ENCODE peak calls at places on chromosomes 11 and 22, in eight cellular contexts. One of them, this sample, is unnamed.

GRCh38 chr22:29773233-29773632 is 6.1 kb downstream of the UQCR10 start:
- DNase-seq in GM12891: no peak
- DNase-seq in tibial nerve: no peak
- DNase-seq in esophagus squamous epithelium: no peak
- DNase-seq in A549: peak; percentile 31
- DNase-seq in heart left ventricle: no peak
- DNase-seq in ovary: no peak
- DNase-seq in transverse colon: no peak
- DNase-seq in this sample: peak; percentile 46

GRCh38 chr11:22807391-22807790 is 22.2 kb downstream of the SVIP start:
- DNase-seq in GM12891: no peak
- DNase-seq in tibial nerve: no peak
- DNase-seq in esophagus squamous epithelium: no peak
- DNase-seq in A549: no peak
- DNase-seq in heart left ventricle: no peak
- DNase-seq in ovary: no peak
- DNase-seq in transverse colon: no peak
- DNase-seq in this sample: no peak

GRCh38 chr22:32499666-32500065 is 25.1 kb downstream of the FBXO7 start:
- DNase-seq in GM12891: no peak
- DNase-seq in tibial nerve: no peak
- DNase-seq in esophagus squamous epithelium: no peak
- DNase-seq in A549: no peak
- DNase-seq in heart left ventricle: no peak
- DNase-seq in ovary: no peak
- DNase-seq in transverse colon: no peak
- DNase-seq in this sample: no peak

GRCh38 chr11:111001986-111002616 is 243.4 kb upstream of the POU2AF2 start:
- DNase-seq in GM12891: no peak
- DNase-seq in tibial nerve: peak; percentile 30
- DNase-seq in esophagus squamous epithelium: no peak
- DNase-seq in A549: no peak
- DNase-seq in heart left ventricle: no peak
- DNase-seq in ovary: no peak
- DNase-seq in transverse colon: no peak
- DNase-seq in this sample: no peak

GRCh38 chr22:29315286-29316195 is at the start of gene RASL10A:
- DNase-seq in GM12891: peak; percentile 62
- DNase-seq in tibial nerve: no peak
- DNase-seq in esophagus squamous epithelium: no peak
- DNase-seq in A549: no peak
- DNase-seq in heart left ventricle: peak; percentile 62
- DNase-seq in ovary: no peak
- DNase-seq in transverse colon: no peak
- DNase-seq in this sample: no peak

GRCh38 chr11:57639321-57640067 is 10.2 kb downstream of the YPEL4 start:
- DNase-seq in GM12891: no peak
- DNase-seq in tibial nerve: no peak
- DNase-seq in esophagus squamous epithelium: no peak
- DNase-seq in A549: peak; percentile 27
- DNase-seq in heart left ventricle: no peak
- DNase-seq in ovary: peak; percentile 55
- DNase-seq in transverse colon: no peak
- DNase-seq in this sample: no peak

GRCh38 chr22:48477031-48477721 is 1350.5 kb downstream of the BRD1 start:
- DNase-seq in GM12891: no peak
- DNase-seq in tibial nerve: peak; percentile 22
- DNase-seq in esophagus squamous epithelium: no peak
- DNase-seq in A549: no peak
- DNase-seq in heart left ventricle: no peak
- DNase-seq in ovary: no peak
- DNase-seq in transverse colon: no peak
- DNase-seq in this sample: no peak

GRCh38 chr11:118635237-118635591 is 27.8 kb downstream of the PHLDB1 start:
- DNase-seq in GM12891: no peak
- DNase-seq in tibial nerve: no peak
- DNase-seq in esophagus squamous epithelium: no peak
- DNase-seq in A549: no peak
- DNase-seq in heart left ventricle: no peak
- DNase-seq in ovary: peak; percentile 53
- DNase-seq in transverse colon: no peak
- DNase-seq in this sample: no peak

GRCh38 chr11:94728541-94728940 is 39.6 kb upstream of the AMOTL1 start:
- DNase-seq in GM12891: no peak
- DNase-seq in tibial nerve: no peak
- DNase-seq in esophagus squamous epithelium: no peak
- DNase-seq in A549: no peak
- DNase-seq in heart left ventricle: no peak
- DNase-seq in ovary: no peak
- DNase-seq in transverse colon: no peak
- DNase-seq in this sample: no peak

GRCh38 chr22:49503321-49503720 is 324.4 kb downstream of the BRD1 start:
- DNase-seq in GM12891: no peak
- DNase-seq in tibial nerve: no peak
- DNase-seq in esophagus squamous epithelium: no peak
- DNase-seq in A549: no peak
- DNase-seq in heart left ventricle: no peak
- DNase-seq in ovary: no peak
- DNase-seq in transverse colon: no peak
- DNase-seq in this sample: no peak

GRCh38 chr11:82978422-82979099 is 77.0 kb downstream of the DDIAS start:
- DNase-seq in GM12891: no peak
- DNase-seq in tibial nerve: no peak
- DNase-seq in esophagus squamous epithelium: no peak
- DNase-seq in A549: peak; percentile 23
- DNase-seq in heart left ventricle: no peak
- DNase-seq in ovary: no peak
- DNase-seq in transverse colon: no peak
- DNase-seq in this sample: peak; percentile 33

GRCh38 chr11:379205-380094 is 10.2 kb downstream of the B4GALNT4 start:
- DNase-seq in GM12891: no peak
- DNase-seq in tibial nerve: no peak
- DNase-seq in esophagus squamous epithelium: no peak
- DNase-seq in A549: no peak
- DNase-seq in heart left ventricle: peak; percentile 46
- DNase-seq in ovary: no peak
- DNase-seq in transverse colon: no peak
- DNase-seq in this sample: no peak

GRCh38 chr11:112962854-112963367 is 1.7 kb downstream of the NCAM1 start:
- DNase-seq in GM12891: peak; percentile 5
- DNase-seq in tibial nerve: no peak
- DNase-seq in esophagus squamous epithelium: no peak
- DNase-seq in A549: no peak
- DNase-seq in heart left ventricle: peak; percentile 80
- DNase-seq in ovary: peak; percentile 73
- DNase-seq in transverse colon: peak; percentile 44
- DNase-seq in this sample: no peak
- TF ChIP-seq POLR2A in GM12891: no peak
- TF ChIP-seq POLR2A in tibial nerve: no peak
- TF ChIP-seq POLR2A in esophagus squamous epithelium: peak; percentile 21
- TF ChIP-seq POLR2A in A549: no peak
- TF ChIP-seq POLR2A in heart left ventricle: peak; percentile 26
- TF ChIP-seq POLR2A in ovary: no peak
- TF ChIP-seq POLR2A in transverse colon: no peak
- TF ChIP-seq POLR2A in this sample: no peak

DNA sequence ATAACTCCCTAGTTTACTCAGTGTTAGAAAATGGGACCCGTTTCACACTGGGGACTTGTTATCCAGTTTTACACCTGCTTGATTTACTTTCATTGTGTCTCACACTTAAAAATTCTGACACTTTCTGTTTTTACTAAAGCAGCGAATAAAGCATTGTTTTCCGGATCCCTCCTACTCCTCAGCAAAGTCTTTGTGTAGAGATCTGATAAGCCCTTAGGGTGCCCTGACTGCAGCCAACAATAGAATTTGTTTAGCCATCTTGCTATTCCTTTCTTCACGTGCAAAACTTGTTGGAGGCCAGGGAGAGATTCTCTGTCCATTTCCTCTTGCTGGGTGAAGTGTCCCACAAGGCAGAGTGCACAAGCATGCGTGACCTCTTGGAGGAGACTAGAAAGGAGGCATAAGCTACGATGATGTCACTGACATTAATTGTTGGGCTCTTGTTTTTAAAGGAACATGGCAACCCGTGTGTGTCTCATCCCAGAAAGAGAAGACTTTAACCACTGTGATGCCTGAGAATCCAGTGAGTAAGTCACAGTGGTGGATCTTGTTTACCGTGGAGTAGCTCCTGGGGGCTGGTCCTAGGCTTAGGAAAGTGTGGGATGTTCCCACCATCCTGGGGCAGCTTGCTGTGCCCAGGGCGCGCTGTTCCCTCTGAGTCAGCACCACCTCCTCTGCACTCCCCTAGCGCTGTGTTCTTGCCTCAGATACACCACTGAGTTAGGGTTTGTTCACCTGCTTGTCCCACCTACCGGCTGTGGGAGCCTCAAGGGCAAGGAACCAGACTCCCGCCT is 27.7 kb downstream of the MICAL2 start:
- DNase-seq in GM12891: no peak
- DNase-seq in tibial nerve: no peak
- DNase-seq in esophagus squamous epithelium: no peak
- DNase-seq in A549: peak; percentile 47
- DNase-seq in heart left ventricle: no peak
- DNase-seq in ovary: no peak
- DNase-seq in transverse colon: peak; percentile 12
- DNase-seq in this sample: peak; percentile 84
- TF ChIP-seq POLR2A in GM12891: no peak
- TF ChIP-seq POLR2A in tibial nerve: no peak
- TF ChIP-seq POLR2A in esophagus squamous epithelium: no peak
- TF ChIP-seq POLR2A in A549: no peak
- TF ChIP-seq POLR2A in heart left ventricle: no peak
- TF ChIP-seq POLR2A in ovary: no peak
- TF ChIP-seq POLR2A in transverse colon: no peak
- TF ChIP-seq POLR2A in this sample: no peak

DNA sequence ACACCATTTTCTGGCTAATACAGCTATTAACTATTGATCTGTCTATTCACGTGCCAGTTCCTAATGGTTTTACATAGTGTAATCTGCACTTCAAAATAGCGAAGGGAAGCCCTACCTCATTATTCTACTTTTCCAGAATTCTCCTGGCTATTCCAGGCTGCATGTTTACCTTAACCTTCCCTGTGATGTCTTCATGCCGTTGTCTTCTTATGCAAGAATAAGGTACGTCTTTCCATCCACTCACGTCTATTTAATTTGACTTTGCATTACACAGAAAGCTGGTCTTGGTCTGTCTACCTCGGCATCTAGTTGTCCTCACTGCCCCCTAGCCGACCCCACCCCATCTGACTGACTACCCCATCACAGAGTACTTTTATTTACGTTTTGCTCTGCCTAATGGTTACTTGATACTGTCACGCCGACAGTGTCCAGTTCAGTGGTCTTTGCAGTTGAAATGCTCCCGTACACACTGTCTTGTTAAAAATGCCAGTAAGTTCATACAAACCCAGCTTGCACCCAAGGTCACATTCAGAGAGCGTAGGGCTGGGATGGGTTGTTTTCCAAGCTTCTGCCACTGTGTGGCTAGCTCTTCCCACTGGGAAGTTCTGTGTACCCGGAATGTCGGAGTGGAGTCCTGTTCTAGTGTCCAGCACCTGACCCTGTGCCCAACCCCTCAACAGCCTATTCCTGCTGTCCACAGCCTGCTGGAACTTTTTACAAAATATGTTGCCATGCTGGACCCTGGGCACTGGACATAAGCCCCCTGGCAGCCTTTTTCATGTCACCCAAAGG is 15.0 kb downstream of the NEAT1 start:
- DNase-seq in GM12891: no peak
- DNase-seq in tibial nerve: no peak
- DNase-seq in esophagus squamous epithelium: no peak
- DNase-seq in A549: peak; percentile 41
- DNase-seq in heart left ventricle: no peak
- DNase-seq in ovary: peak; percentile 12
- DNase-seq in transverse colon: peak; percentile 10
- DNase-seq in this sample: no peak
- TF ChIP-seq POLR2A in GM12891: no peak
- TF ChIP-seq POLR2A in tibial nerve: no peak
- TF ChIP-seq POLR2A in esophagus squamous epithelium: no peak
- TF ChIP-seq POLR2A in A549: no peak
- TF ChIP-seq POLR2A in heart left ventricle: peak; percentile 14
- TF ChIP-seq POLR2A in ovary: no peak
- TF ChIP-seq POLR2A in transverse colon: peak; percentile 39
- TF ChIP-seq POLR2A in this sample: no peak

GRCh38 chr11:10806206-10806605 is 2.5 kb downstream of the EIF4G2 start:
- DNase-seq in GM12891: no peak
- DNase-seq in tibial nerve: no peak
- DNase-seq in esophagus squamous epithelium: no peak
- DNase-seq in A549: no peak
- DNase-seq in heart left ventricle: no peak
- DNase-seq in ovary: no peak
- DNase-seq in transverse colon: no peak
- DNase-seq in this sample: no peak

GRCh38 chr11:10805741-10806140 is 3.0 kb downstream of the EIF4G2 start:
- DNase-seq in GM12891: no peak
- DNase-seq in tibial nerve: no peak
- DNase-seq in esophagus squamous epithelium: no peak
- DNase-seq in A549: no peak
- DNase-seq in heart left ventricle: no peak
- DNase-seq in ovary: no peak
- DNase-seq in transverse colon: no peak
- DNase-seq in this sample: no peak

GRCh38 chr11:10809373-10810199 is 860 bp upstream of the EIF4G2 start:
- DNase-seq in GM12891: no peak
- DNase-seq in tibial nerve: peak; percentile 34
- DNase-seq in esophagus squamous epithelium: no peak
- DNase-seq in A549: peak; percentile 61
- DNase-seq in heart left ventricle: peak; percentile 61
- DNase-seq in ovary: no peak
- DNase-seq in transverse colon: peak; percentile 46
- DNase-seq in this sample: peak; percentile 42

GRCh38 chr11:10808553-10809372 is at the start of gene EIF4G2:
- DNase-seq in GM12891: peak; percentile 93
- DNase-seq in tibial nerve: peak; percentile 96
- DNase-seq in esophagus squamous epithelium: peak; percentile 94
- DNase-seq in A549: peak; percentile 98
- DNase-seq in heart left ventricle: peak; percentile 99
- DNase-seq in ovary: peak; percentile 98
- DNase-seq in transverse colon: peak; percentile 99
- DNase-seq in this sample: peak; percentile 89

DNA sequence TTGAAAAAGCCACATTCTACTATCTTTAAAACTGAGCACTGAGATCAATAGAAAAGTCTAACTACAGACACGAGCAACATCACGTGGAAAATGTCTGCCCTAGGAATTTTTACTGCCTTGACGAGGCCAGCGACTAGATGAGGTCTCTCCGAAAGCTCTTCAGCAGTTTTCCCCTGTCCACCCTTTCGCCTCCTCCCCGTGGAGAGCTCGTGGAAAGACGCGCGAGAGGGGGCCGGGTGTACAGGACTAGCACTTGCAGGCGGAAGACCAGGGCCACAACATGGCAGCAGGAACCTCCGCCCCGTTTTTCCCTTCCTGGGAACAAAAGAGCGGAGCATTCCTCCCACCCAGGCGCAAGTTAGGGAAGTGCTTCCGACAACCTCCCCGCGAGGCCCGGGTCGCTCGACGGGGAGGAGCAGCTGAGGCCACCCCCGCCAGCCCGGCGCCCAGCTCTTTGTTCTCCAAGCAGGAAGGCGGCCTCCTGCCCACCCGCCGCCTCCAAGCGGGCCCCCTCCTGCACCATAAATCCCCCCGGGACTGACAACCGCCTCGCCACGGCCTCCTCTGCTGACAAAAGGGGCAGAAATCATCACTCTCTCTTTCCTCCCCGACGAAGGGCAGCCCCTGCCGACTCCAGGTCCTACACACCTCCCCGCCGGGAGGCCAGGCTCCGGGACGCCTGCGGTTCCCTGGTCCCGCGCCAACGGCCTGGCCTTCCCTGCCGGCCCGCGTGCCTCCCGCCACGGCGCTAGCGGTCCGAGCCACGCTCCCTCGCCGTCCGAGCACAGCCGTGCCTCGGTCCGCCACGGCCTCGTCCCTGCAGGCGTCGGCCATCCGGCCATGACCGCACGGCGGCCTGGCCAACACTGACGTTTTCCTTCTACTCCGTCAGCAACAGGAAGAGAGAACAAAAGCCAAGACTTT is 835 bp downstream of the EIF4G2 start:
- DNase-seq in GM12891: no peak
- DNase-seq in tibial nerve: peak; percentile 45
- DNase-seq in esophagus squamous epithelium: peak; percentile 16
- DNase-seq in A549: peak; percentile 45
- DNase-seq in heart left ventricle: peak; percentile 86
- DNase-seq in ovary: peak; percentile 66
- DNase-seq in transverse colon: peak; percentile 61
- DNase-seq in this sample: peak; percentile 19
- TF ChIP-seq POLR2A in GM12891: no peak
- TF ChIP-seq POLR2A in tibial nerve: no peak
- TF ChIP-seq POLR2A in esophagus squamous epithelium: no peak
- TF ChIP-seq POLR2A in A549: no peak
- TF ChIP-seq POLR2A in heart left ventricle: peak; percentile 19
- TF ChIP-seq POLR2A in ovary: no peak
- TF ChIP-seq POLR2A in transverse colon: peak; percentile 27
- TF ChIP-seq POLR2A in this sample: peak; percentile 47